ENCODE peak calls at places on chromosome 17, in five cellular contexts. G is heart right ventricle, Z is bronchial epithelial cell, B is A549, E is adipocyte. K is an unnamed sample.

GRCh38 chr17:81401727-81402529 is 6.7 kb downstream of the BAHCC1 start:
- DNase-seq in G (no peak), Z (no peak), B (peak), E (no peak), K (no peak)

GRCh38 chr17:68145088-68145487 is 102.8 kb upstream of the AMZ2 start:
- DNase-seq in G (no peak), Z (no peak), B (no peak), E (no peak), K (no peak)

GRCh38 chr17:74728702-74729075 is 8.4 kb upstream of the RAB37 start:
- DNase-seq in G (no peak), Z (no peak), B (no peak), E (no peak), K (no peak)

GRCh38 chr17:53142890-53143289 is 679.8 kb upstream of the KIF2B start:
- DNase-seq in G (no peak), Z (no peak), B (peak), E (no peak), K (no peak)

GRCh38 chr17:42459983-42460300 is 1.3 kb downstream of the ATP6V0A1 start:
- DNase-seq in G (no peak), Z (no peak), B (peak), E (peak), K (no peak)

GRCh38 chr17:79777844-79778503 is at the start of gene CBX2:
- DNase-seq in G (peak), Z (peak), B (peak), E (peak), K (peak)

GRCh38 chr17:17171991-17172939 is 33.9 kb downstream of the PLD6 start:
- DNase-seq in G (peak), Z (peak), B (no peak), E (no peak), K (peak)

GRCh38 chr17:69031839-69032238 is 28.9 kb downstream of the ABCA9 start:
- DNase-seq in G (no peak), Z (no peak), B (no peak), E (no peak), K (no peak)

GRCh38 chr17:78174870-78175642 is 6.7 kb downstream of the SYNGR2 start:
- DNase-seq in G (no peak), Z (no peak), B (no peak), E (no peak), K (no peak)

GRCh38 chr17:42618442-42619150 is 9.1 kb downstream of the TUBG1 start:
- DNase-seq in G (peak), Z (peak), B (peak), E (no peak), K (peak)

GRCh38 chr17:59706900-59707181 is 389 bp downstream of the PTRH2 start:
- DNase-seq in G (no peak), Z (no peak), B (no peak), E (peak), K (no peak)

GRCh38 chr17:17572010-17572785 is 19.3 kb downstream of the PEMT start:
- DNase-seq in G (no peak), Z (no peak), B (no peak), E (no peak), K (no peak)

GRCh38 chr17:81991684-81992513 is 14.5 kb downstream of the ASPSCR1 start:
- DNase-seq in G (peak), Z (peak), B (peak), E (peak), K (peak)

GRCh38 chr17:50201226-50201854 is at the start of gene COL1A1:
- DNase-seq in G (peak), Z (no peak), B (no peak), E (peak), K (peak)

GRCh38 chr17:33451221-33451620 is 158.1 kb upstream of the ASIC2 start:
- DNase-seq in G (no peak), Z (peak), B (no peak), E (no peak), K (no peak)

GRCh38 chr17:30232015-30232821 is 3.3 kb downstream of the SLC6A4 start:
- DNase-seq in G (no peak), Z (no peak), B (no peak), E (no peak), K (no peak)

K was measured in left cardiac atrium.